ENCODE peak calls at places on chromosomes 3 and 15, in six cellular contexts. A is OCI-LY7, C is lung, O is colonic mucosa, Y is osteoblast, S is A673. D is an unnamed sample.

GRCh38 chr15:75868019-75868418 is 24.8 kb downstream of the UBE2Q2 start:
- DNase-seq in A (no peak), C (no peak), O (no peak), Y (no peak), S (no peak), D (no peak)

GRCh38 chr3:192514081-192514753 is 213.1 kb downstream of the FGF12 start:
- DNase-seq in A (no peak), C (no peak), O (no peak), Y (no peak), S (peak), D (no peak)

GRCh38 chr3:23115171-23115877 is 87.8 kb upstream of the UBE2E2 start:
- DNase-seq in A (no peak), C (no peak), O (no peak), Y (no peak), S (no peak), D (no peak)

GRCh38 chr3:23702198-23702597 is 103.6 kb upstream of the UBE2E1 start:
- DNase-seq in A (no peak), C (no peak), O (no peak), Y (no peak), S (no peak), D (no peak)

GRCh38 chr3:133888739-133889340 is 6.8 kb downstream of the RAB6B start:
- DNase-seq in A (no peak), C (peak), O (no peak), Y (no peak), S (no peak), D (no peak)

GRCh38 chr15:70362911-70363310 is 265.2 kb upstream of the TLE3 start:
- DNase-seq in A (peak), C (no peak), O (no peak), Y (no peak), S (peak), D (no peak)

GRCh38 chr3:65443739-65444447 is 594.8 kb downstream of the MAGI1 start:
- DNase-seq in A (no peak), C (no peak), O (no peak), Y (no peak), S (peak), D (no peak)

GRCh38 chr15:58286541-58286940 is 145.2 kb upstream of the LIPC start:
- DNase-seq in A (no peak), C (no peak), O (no peak), Y (no peak), S (no peak), D (no peak)

GRCh38 chr3:8987673-8988655 is 24.7 kb upstream of the RAD18 start:
- DNase-seq in A (peak), C (peak), O (peak), Y (peak), S (peak), D (peak)

GRCh38 chr3:82080261-82080660 is 318.8 kb upstream of the GBE1 start:
- DNase-seq in A (no peak), C (no peak), O (no peak), Y (no peak), S (no peak), D (no peak)

GRCh38 chr3:18012464-18012863 is 270.0 kb upstream of the TBC1D5 start:
- DNase-seq in A (no peak), C (no peak), O (no peak), Y (no peak), S (no peak), D (no peak)

GRCh38 chr3:141410861-141411771 is 42.8 kb downstream of the ZBTB38 start:
- DNase-seq in A (no peak), C (no peak), O (peak), Y (no peak), S (peak), D (no peak)

GRCh38 chr3:72907851-72908620 is 20.2 kb downstream of the GXYLT2 start:
- DNase-seq in A (no peak), C (no peak), O (no peak), Y (peak), S (no peak), D (no peak)

GRCh38 chr15:67077641-67078215 is 12.3 kb downstream of the SMAD3 start:
- DNase-seq in A (peak), C (peak), O (peak), Y (peak), S (no peak), D (no peak)

GRCh38 chr3:132134611-132135010 is 99.8 kb upstream of the CPNE4 start:
- DNase-seq in A (no peak), C (no peak), O (no peak), Y (peak), S (no peak), D (no peak)

GRCh38 chr3:56724580-56725142 is 41.6 kb upstream of the TASOR start:
- DNase-seq in A (no peak), C (no peak), O (no peak), Y (no peak), S (no peak), D (no peak)

DNA sequence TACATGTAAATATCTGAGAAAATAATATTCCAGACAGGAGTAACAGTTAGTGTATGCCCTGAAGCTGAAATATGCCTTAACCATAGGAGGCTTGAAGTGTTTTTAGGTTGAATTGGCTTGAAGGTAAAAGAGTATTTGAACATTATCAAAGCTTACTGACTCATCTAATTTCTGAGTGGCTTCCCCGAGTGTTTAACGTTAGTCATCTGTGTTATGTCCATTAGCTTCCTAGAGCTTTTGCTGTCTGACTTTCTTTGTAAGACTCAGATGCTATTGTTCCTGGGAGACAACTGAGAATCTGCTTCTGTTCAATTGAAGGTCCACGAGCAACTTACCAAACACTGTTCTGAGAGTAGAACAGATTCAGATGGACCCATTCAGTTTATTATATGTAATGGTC is 656.8 kb upstream of the NECTIN3 start:
- DNase-seq in A (no peak), C (no peak), O (no peak), Y (no peak), S (peak), D (no peak)
- H3K4me3 ChIP-seq in A (no peak), C (no peak), O (no peak), Y (no peak), S (no peak), D (no peak)

GRCh38 chr3:99499235-99499798 is 139.1 kb upstream of the COL8A1 start:
- DNase-seq in A (peak), C (no peak), O (peak), Y (peak), S (peak), D (no peak)
- TF ChIP-seq CTCF in A (peak), C (peak), O (peak), Y (peak), S (peak), D (peak)

GRCh38 chr3:153397806-153398205 is 235.8 kb downstream of the RAP2B start:
- DNase-seq in A (no peak), C (no peak), O (no peak), Y (no peak), S (no peak), D (no peak)

GRCh38 chr3:153396581-153396980 is 234.6 kb downstream of the RAP2B start:
- DNase-seq in A (no peak), C (no peak), O (no peak), Y (no peak), S (no peak), D (no peak)

GRCh38 chr3:153394017-153394416 is 232.0 kb downstream of the RAP2B start:
- DNase-seq in A (no peak), C (no peak), O (no peak), Y (no peak), S (no peak), D (no peak)

DNA sequence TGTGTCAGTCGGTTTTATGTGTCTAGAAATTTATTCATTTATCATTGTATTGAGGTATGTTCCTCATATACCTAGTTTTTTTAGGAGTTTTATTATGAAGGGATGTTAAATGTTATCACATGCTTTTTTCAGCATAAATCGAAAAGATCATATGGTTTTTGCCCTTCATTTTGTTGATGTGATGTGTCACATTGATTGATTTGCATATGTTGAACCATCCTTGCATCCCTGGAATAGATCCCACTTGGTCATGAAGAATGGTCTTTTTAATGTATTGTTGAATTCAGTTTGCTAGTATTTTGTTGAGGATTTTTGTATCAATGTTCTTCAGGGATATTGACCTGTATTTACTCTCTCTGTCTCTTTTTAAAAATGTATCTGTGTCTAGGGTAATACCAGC is 230.3 kb downstream of the RAP2B start:
- DNase-seq in A (no peak), C (no peak), O (no peak), Y (no peak), S (no peak), D (no peak)
- H3K4me3 ChIP-seq in A (no peak), C (no peak), O (no peak), Y (no peak), S (no peak), D (no peak)

GRCh38 chr15:25134546-25134945 is 179.8 kb downstream of the SNRPN start:
- DNase-seq in A (no peak), C (no peak), O (no peak), Y (peak), S (no peak), D (no peak)
- TF ChIP-seq CTCF in A (peak), C (no peak), O (no peak), Y (no peak), S (no peak), D (no peak)

DNA sequence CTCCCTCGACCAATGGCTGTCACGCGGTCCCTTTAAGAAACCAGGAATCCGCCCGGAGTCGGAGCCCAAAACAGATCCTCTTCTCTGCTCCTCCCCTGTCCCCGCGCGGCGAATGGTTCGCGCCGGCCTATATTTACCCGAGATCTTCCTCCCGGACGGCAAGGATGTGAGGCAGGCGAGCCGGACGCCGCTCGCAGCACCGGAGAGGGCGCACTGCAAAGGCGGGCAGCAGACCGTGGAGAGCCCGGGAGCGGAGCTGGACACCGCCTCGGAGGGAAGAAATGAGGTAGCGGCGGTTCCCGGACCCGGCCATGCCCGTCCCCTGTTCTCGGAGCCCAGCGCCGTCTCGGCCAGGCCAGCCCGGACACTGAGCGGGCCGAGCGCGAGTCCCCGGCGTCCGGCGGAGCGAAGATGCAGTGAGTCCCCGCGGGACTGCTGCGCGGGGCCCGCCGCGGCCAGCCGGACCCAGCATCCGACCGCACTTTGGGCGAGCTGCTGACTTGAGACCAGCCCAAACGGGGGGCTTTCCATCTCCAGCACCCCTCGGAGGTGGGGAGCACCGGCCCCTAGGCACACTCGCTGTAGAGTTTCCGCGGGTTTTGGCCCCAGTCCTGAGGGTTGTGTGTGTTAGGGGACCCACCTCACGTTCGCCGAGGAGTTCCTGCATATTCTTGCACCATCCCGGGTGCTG is at the start of gene FAM43A:
- DNase-seq in A (peak), C (peak), O (peak), Y (peak), S (peak), D (no peak)
- H3K4me3 ChIP-seq in A (peak), C (peak), O (peak), Y (peak), S (peak), D (peak)